ENCODE peak calls at places on chromosomes 3 and 15, in eight cellular contexts. F, N, J, K, V, X, T and D are unnamed samples.

GRCh38 chr15:76994971-76995945 is at the start of gene PSTPIP1:
- DNase-seq in F (peak; percentile 50), X (peak; percentile 11), T (no peak), N (peak; percentile 68), J (no peak), K (peak; percentile 80), V (peak; percentile 51), D (no peak)

GRCh38 chr3:138351151-138351550 is 2.8 kb downstream of the MRAS start:
- DNase-seq in T (no peak), V (no peak), N (no peak), X (no peak), J (no peak), K (no peak), F (no peak), D (no peak)

GRCh38 chr3:153443961-153444360 is 281.9 kb downstream of the RAP2B start:
- DNase-seq in J (no peak), X (no peak), F (no peak), K (no peak), V (no peak), N (no peak), T (no peak), D (no peak)

GRCh38 chr15:25226360-25226759 is 212.5 kb downstream of the UBE3A start:
- DNase-seq in J (no peak), F (no peak), V (no peak), N (no peak), T (no peak), K (no peak), X (no peak), D (no peak)

GRCh38 chr15:80562846-80563245 is 132.3 kb upstream of the ABHD17C start:
- DNase-seq in J (no peak), F (no peak), X (no peak), K (no peak), T (no peak), V (no peak), N (no peak), D (no peak)

GRCh38 chr15:101651753-101652097 is 456 bp downstream of the TM2D3 start:
- DNase-seq in N (peak; percentile 55), K (no peak), V (peak; percentile 27), X (no peak), T (peak; percentile 45), J (no peak), F (no peak), D (peak; percentile 67)

GRCh38 chr3:134430950-134431445 is 54.8 kb downstream of the ANAPC13 start:
- DNase-seq in N (no peak), V (no peak), X (no peak), J (no peak), T (no peak), K (no peak), F (no peak), D (no peak)

GRCh38 chr15:40345867-40346578 is 4.8 kb upstream of the PHGR1 start:
- DNase-seq in J (peak; percentile 37), V (no peak), N (no peak), X (no peak), K (no peak), T (no peak), F (no peak), D (peak; percentile 91)

GRCh38 chr15:90495067-90495466 is 34.7 kb upstream of the CRTC3 start:
- DNase-seq in N (no peak), J (no peak), T (no peak), K (no peak), F (no peak), X (no peak), V (no peak), D (no peak)

GRCh38 chr3:173770011-173770410 is 372.5 kb downstream of the NLGN1 start:
- DNase-seq in J (no peak), K (no peak), F (no peak), V (no peak), X (no peak), T (no peak), N (no peak), D (no peak)

GRCh38 chr15:26772588-26773484 is at the start of gene GABRB3:
- DNase-seq in J (peak; percentile 58), F (no peak), X (peak; percentile 84), N (no peak), V (peak; percentile 53), T (no peak), K (no peak), D (peak; percentile 25)

GRCh38 chr15:90287096-90287495 is 21.6 kb downstream of the NGRN start:
- DNase-seq in K (no peak), F (no peak), J (no peak), X (peak; percentile 67), T (no peak), N (no peak), V (no peak), D (no peak)

GRCh38 chr15:65362491-65362890 is 15.3 kb downstream of the IGDCC3 start:
- DNase-seq in V (no peak), X (no peak), F (no peak), J (no peak), T (no peak), K (no peak), N (no peak), D (no peak)

GRCh38 chr15:31212956-31213694 is 111.6 kb upstream of the TRPM1 start:
- DNase-seq in K (no peak), V (no peak), T (no peak), J (no peak), N (no peak), X (no peak), F (no peak), D (peak; percentile 13)

GRCh38 chr3:38689774-38690173 is 40.3 kb upstream of the SCN5A start:
- DNase-seq in K (no peak), J (no peak), F (no peak), X (no peak), T (no peak), N (no peak), V (no peak), D (no peak)

GRCh38 chr15:69388259-69388658 is 25.9 kb upstream of the KIF23 start:
- DNase-seq in F (no peak), N (no peak), T (no peak), K (no peak), V (no peak), X (no peak), J (no peak), D (no peak)

GRCh38 chr3:58350627-58351013 is 17.9 kb downstream of the PXK start:
- DNase-seq in K (no peak), J (no peak), N (no peak), X (no peak), V (no peak), T (no peak), F (no peak), D (no peak)

GRCh38 chr3:9408061-9408460 is 10.6 kb downstream of the SETD5 start:
- DNase-seq in K (no peak), F (no peak), N (no peak), J (no peak), V (no peak), X (no peak), T (no peak), D (no peak)

GRCh38 chr15:25863067-25863967 is at the start of gene ATP10A:
- DNase-seq in K (peak; percentile 75), V (no peak), N (no peak), T (peak; percentile 59), J (peak; percentile 58), F (no peak), X (peak; percentile 44), D (no peak)

GRCh38 chr3:36132214-36132613 is 248.1 kb upstream of the STAC start:
- DNase-seq in V (no peak), X (no peak), T (no peak), J (no peak), K (no peak), N (no peak), F (no peak), D (no peak)